ENCODE peak calls at places on chromosomes 16 and 17, in four cellular contexts. Z is GM12878, L is H1, I is K562. G is an unnamed sample.

GRCh38 chr17:39599006-39599664 is 8.6 kb downstream of the NEUROD2 start:
- DNase-seq in I (no peak), L (no peak), Z (no peak), G (peak)

GRCh38 chr17:17511293-17511741 is 15.1 kb upstream of the RASD1 start:
- DNase-seq in I (no peak), L (no peak), Z (no peak), G (no peak)

GRCh38 chr17:511833-512251 is 159.2 kb upstream of the RPH3AL start:
- DNase-seq in L (no peak), Z (no peak), I (no peak), G (no peak)

GRCh38 chr16:53112015-53112414 is 57.2 kb downstream of the CHD9 start:
- DNase-seq in I (no peak), L (no peak), Z (no peak), G (no peak)

GRCh38 chr17:9185688-9186289 is 164.5 kb downstream of the NTN1 start:
- DNase-seq in I (no peak), Z (no peak), L (no peak), G (no peak)

GRCh38 chr16:68490829-68491575 is 42.7 kb upstream of the SMPD3 start:
- DNase-seq in Z (no peak), L (no peak), I (no peak), G (peak)

GRCh38 chr16:48203974-48204824 is 39.9 kb upstream of the LONP2 start:
- DNase-seq in L (no peak), Z (no peak), I (no peak), G (no peak)

GRCh38 chr16:83603981-83604570 is 203.7 kb upstream of the HSBP1 start:
- DNase-seq in I (no peak), L (no peak), Z (no peak), G (no peak)

GRCh38 chr17:11742891-11743290 is 144.6 kb downstream of the DNAH9 start:
- DNase-seq in Z (no peak), L (no peak), I (no peak), G (no peak)

GRCh38 chr17:80805032-80805751 is 186.4 kb upstream of the CHMP6 start:
- DNase-seq in Z (no peak), I (no peak), L (no peak), G (no peak)

GRCh38 chr17:59756236-59756818 is 48.9 kb downstream of the VMP1 start:
- DNase-seq in Z (no peak), L (no peak), I (no peak), G (no peak)

GRCh38 chr17:954431-955164 is 25.0 kb downstream of the NXN start:
- DNase-seq in I (no peak), L (no peak), Z (no peak), G (no peak)

GRCh38 chr17:53924530-53925455 is 102.1 kb downstream of the KIF2B start:
- DNase-seq in I (no peak), L (no peak), Z (no peak), G (no peak)

GRCh38 chr17:47358652-47359051 is 34.9 kb downstream of the EFCAB13 start:
- DNase-seq in L (no peak), Z (no peak), I (no peak), G (no peak)

GRCh38 chr16:51813609-51814008 is 662.5 kb upstream of the SALL1 start:
- DNase-seq in Z (no peak), L (peak), I (no peak), G (peak)

GRCh38 chr17:76261421-76262215 is 3.5 kb upstream of the UBALD2 start:
- DNase-seq in L (no peak), I (no peak), Z (no peak), G (no peak)

GRCh38 chr17:49183801-49184200 is 26.6 kb downstream of the GNGT2 start:
- DNase-seq in I (no peak), Z (no peak), L (no peak), G (no peak)

GRCh38 chr17:49183341-49183740 is 27.0 kb downstream of the GNGT2 start:
- DNase-seq in L (no peak), Z (no peak), I (no peak), G (no peak)

GRCh38 chr17:49180998-49181635 is 29.3 kb downstream of the GNGT2 start:
- DNase-seq in I (no peak), Z (no peak), L (no peak), G (no peak)

GRCh38 chr17:49180303-49180702 is 30.1 kb downstream of the GNGT2 start:
- DNase-seq in Z (peak), L (no peak), I (peak), G (peak)
- TF ChIP-seq ATF2 in Z (no peak), L (no peak), I (no peak), G (no peak)

GRCh38 chr17:43759836-43760235 is 1.2 kb upstream of the SOST start:
- DNase-seq in Z (no peak), L (no peak), I (no peak), G (no peak)
- TF ChIP-seq ATF2 in Z (no peak), L (no peak), I (no peak), G (no peak)

GRCh38 chr17:83009414-83010322 is 69.7 kb upstream of the METRNL start:
- DNase-seq in Z (no peak), L (no peak), I (no peak), G (no peak)

GRCh38 chr17:83012161-83012800 is 67.1 kb upstream of the METRNL start:
- DNase-seq in L (no peak), Z (no peak), I (no peak), G (no peak)

GRCh38 chr17:83012873-83013778 is 66.3 kb upstream of the METRNL start:
- DNase-seq in I (no peak), L (no peak), Z (no peak), G (no peak)

GRCh38 chr17:83008526-83008925 is 70.9 kb upstream of the METRNL start:
- DNase-seq in Z (no peak), I (no peak), L (no peak), G (no peak)

GRCh38 chr17:83010323-83011200 is 68.8 kb upstream of the METRNL start:
- DNase-seq in I (no peak), Z (no peak), L (no peak), G (no peak)
- TF ChIP-seq ATF2 in I (no peak), Z (no peak), L (no peak), G (no peak)

DNA sequence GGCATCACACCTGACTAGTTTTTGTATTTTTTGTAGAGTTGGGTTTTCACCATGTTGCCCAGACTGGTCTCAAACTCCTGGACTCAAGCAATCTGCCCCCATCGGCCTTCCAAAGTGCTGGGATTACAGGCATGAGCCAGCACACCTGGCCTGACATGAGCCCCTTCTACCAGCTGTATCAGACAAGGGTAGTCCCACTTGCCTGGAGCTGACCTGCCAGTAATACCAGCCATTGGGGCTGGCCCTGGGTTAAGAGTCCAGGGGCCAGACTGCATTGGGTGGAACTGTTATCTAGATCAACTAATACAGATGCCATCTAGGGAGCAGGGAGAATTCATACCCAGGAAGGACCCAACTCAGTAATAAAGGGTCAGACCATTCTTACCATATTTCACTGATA is 28.1 kb downstream of the WSB1 start:
- DNase-seq in L (no peak), Z (no peak), I (no peak), G (no peak)
- TF ChIP-seq ATF2 in L (no peak), Z (no peak), I (no peak), G (no peak)

DNA sequence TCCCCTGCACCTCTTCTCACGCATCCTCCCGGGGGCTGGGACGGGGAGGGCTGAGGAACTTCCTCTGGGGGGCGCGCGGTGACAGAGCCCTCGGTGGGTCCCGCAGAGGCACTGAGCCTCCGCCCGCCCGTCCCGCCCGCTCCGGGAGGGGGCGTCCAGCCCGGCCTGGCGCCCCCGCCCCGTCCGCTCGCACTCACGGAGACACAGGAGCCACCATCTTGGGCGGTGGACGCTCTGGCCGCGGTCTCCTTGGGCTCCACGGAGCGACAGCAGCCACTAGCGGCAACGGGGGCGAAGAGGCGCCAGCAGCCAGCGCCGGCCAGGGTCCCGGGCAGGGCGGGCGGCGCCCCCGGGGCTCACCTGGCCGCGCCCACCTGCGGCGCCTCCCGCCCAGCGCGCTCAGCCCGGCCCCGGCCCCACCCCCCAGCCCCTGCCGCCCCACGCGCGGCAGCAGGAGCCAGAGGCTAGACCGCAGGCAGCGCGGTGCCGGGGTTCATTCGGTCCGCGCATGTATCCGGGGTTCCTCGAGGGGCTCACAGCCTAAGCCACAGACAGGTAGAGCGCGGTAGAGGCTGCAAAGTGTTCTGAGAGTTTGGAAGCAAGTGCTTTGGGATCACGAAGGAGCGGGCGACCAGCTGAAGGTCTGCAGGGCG is at the start of gene C17orf113:
- DNase-seq in L (no peak), I (peak), Z (no peak), G (peak)
- TF ChIP-seq ATF2 in L (no peak), I (no peak), Z (no peak), G (no peak)

DNA sequence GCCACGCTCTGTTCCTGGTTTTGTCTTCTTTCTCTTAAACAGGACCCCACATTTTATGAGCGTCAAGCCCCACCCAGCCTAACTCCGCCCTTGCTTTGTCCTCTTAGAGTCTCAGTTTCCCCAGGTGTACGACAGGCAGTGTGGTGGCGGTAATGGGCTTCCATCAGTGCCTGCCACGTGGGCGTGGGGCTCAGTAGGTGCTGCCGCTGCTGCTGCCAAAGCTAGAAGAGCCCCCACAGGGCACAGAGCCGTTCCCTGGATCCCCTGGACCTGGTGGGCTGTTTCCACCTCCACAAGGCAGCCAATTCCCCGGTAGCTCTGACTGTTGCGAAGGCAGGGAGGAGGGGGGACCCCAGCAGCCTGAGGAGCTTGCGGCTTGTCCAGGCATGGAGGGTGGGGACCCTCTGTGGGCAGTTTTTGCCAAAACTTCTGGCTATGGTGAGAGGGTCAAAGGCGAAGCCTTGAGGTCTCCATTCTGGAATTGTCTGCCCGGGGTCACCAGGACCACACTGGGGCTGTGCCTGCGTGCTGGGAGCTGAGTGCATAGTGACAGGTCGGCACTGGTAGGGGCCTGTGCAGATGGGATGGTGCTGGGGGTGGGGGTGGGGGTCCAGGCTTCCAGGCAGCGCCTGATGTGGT is 27.7 kb upstream of the SLC7A5 start:
- DNase-seq in I (no peak), L (no peak), Z (no peak), G (no peak)
- TF ChIP-seq ATF2 in I (no peak), L (no peak), Z (no peak), G (no peak)

GRCh38 chr16:1790611-1791255 is 2.8 kb downstream of the IGFALS start:
- DNase-seq in Z (no peak), I (no peak), L (no peak), G (no peak)

GRCh38 chr16:1790261-1790610 is 3.3 kb downstream of the IGFALS start:
- DNase-seq in I (no peak), Z (no peak), L (no peak), G (no peak)

GRCh38 chr16:1788095-1788707 is 5.3 kb downstream of the IGFALS start:
- DNase-seq in Z (no peak), L (no peak), I (no peak), G (no peak)

GRCh38 chr16:1788708-1789100 is 4.8 kb downstream of the IGFALS start:
- DNase-seq in L (no peak), Z (no peak), I (no peak), G (no peak)

GRCh38 chr16:1789643-1790045 is 3.9 kb downstream of the IGFALS start:
- DNase-seq in Z (no peak), I (peak), L (no peak), G (no peak)
- TF ChIP-seq ATF2 in Z (no peak), I (no peak), L (no peak), G (no peak)

GRCh38 chr17:20171741-20172377 is 162.7 kb downstream of the SPECC1 start:
- DNase-seq in I (no peak), L (no peak), Z (no peak), G (no peak)

GRCh38 chr17:20179031-20179430 is 169.9 kb downstream of the SPECC1 start:
- DNase-seq in Z (no peak), I (no peak), L (no peak), G (no peak)

GRCh38 chr17:20173091-20173490 is 163.9 kb downstream of the SPECC1 start:
- DNase-seq in Z (no peak), L (no peak), I (no peak), G (no peak)

GRCh38 chr17:20172378-20172775 is 163.2 kb downstream of the SPECC1 start:
- DNase-seq in I (no peak), Z (no peak), L (no peak), G (peak)

GRCh38 chr17:20174588-20175265 is 165.6 kb downstream of the SPECC1 start:
- DNase-seq in L (no peak), I (no peak), Z (no peak), G (no peak)
- TF ChIP-seq ATF2 in L (no peak), I (no peak), Z (no peak), G (no peak)

DNA sequence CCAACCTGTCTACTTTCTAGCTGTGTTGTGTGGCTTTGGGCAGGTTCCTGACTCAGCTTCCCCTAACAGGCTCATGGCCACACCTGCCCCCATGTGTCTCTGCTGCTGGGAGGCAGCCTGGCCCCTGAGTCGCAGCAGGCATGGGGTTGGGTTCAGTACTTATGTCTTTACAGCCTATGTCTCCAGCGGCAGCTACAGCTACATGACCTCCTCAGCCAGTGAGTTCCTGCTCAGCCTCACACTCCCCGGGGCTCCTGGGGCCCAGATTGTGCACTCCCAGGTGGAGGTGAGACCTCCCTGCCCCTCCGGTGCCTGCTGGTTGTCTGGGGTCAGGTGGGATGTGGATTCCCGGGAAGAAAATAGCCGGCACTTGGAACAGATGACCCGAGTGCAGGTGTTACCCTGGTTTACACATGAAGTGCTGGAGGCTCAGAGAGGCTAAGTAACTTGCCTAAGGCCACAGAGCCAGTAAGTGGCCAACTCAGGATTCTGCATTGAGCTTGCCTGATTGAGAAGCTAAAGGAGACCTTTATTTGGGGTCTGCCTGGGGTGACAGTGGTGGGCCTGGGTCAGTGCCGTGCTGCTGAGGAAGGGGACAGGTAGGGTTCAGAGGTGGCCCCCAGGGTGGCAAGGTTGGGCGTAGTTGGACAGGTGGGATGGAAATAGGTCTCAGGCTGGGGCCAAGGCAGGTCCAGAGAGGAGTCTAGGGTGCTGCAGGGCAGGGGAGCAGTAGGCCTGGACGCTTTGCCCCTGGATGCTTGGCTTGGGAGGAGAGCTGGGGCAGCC is 15.9 kb downstream of the FCSK start:
- DNase-seq in Z (no peak), L (no peak), I (no peak), G (no peak)
- TF ChIP-seq ATF2 in Z (no peak), L (no peak), I (no peak), G (no peak)

GRCh38 chr17:32335647-32336046 is 6.3 kb downstream of the C17orf75 start:
- DNase-seq in I (no peak), Z (no peak), L (no peak), G (no peak)
- TF ChIP-seq ATF2 in I (no peak), Z (no peak), L (no peak), G (no peak)